ENCODE peak calls at places on chromosome 4, in four cellular contexts. J is fibroblast of pulmonary artery; R is activated T-cell treated with anti-CD3 and anti-CD28 coated beads, Interleukin-2, amount 50 U/mL, for 72 hours; D is T-helper 17 cell. X is an unnamed sample.

GRCh38 chr4:116357758-116358157 is 727.6 kb downstream of the TRAM1L1 start:
- DNase-seq in J (peak), R (no peak), D (no peak), X (no peak)

GRCh38 chr4:70613893-70614572 is 14.5 kb upstream of the ENAM start:
- DNase-seq in J (peak), R (no peak), D (no peak), X (no peak)

GRCh38 chr4:110626532-110627153 is 3.8 kb upstream of the PITX2 start:
- DNase-seq in J (no peak), R (no peak), D (no peak), X (no peak)

GRCh38 chr4:168584321-168584771 is 87.5 kb downstream of the PALLD start:
- DNase-seq in J (no peak), R (no peak), D (no peak), X (peak)

GRCh38 chr4:183059797-183060196 is 39.3 kb upstream of the WWC2 start:
- DNase-seq in J (no peak), R (no peak), D (no peak), X (no peak)

GRCh38 chr4:108512615-108513505 is 107.5 kb upstream of the RPL34 start:
- DNase-seq in J (peak), R (peak), D (no peak), X (peak)

GRCh38 chr4:86818211-86818610 is 31.0 kb downstream of the SLC10A6 start:
- DNase-seq in J (peak), R (no peak), D (no peak), X (peak)

GRCh38 chr4:182280439-182281111 is 37.4 kb downstream of the TENM3 start:
- DNase-seq in J (peak), R (no peak), D (no peak), X (peak)

GRCh38 chr4:88295656-88296055 is 11.3 kb upstream of the PPM1K start:
- DNase-seq in J (no peak), R (no peak), D (no peak), X (no peak)

GRCh38 chr4:83751336-83751949 is 215.5 kb downstream of the GPAT3 start:
- DNase-seq in J (no peak), R (no peak), D (no peak), X (no peak)

GRCh38 chr4:183097251-183098079 is 1.6 kb upstream of the WWC2 start:
- DNase-seq in J (no peak), R (peak), D (no peak), X (no peak)

X was measured in adipocyte.